ENCODE peak calls at places on chromosomes 16 and 17, in nine cellular contexts. V, U, K, P, Z, Y, H, N and Q are unnamed samples.

GRCh38 chr17:32007463-32008298 is 498 bp downstream of the LRRC37B start:
- DNase-seq in V (no peak), U (no peak), K (no peak), P (peak), Z (peak), Y (peak), H (peak), N (peak), Q (no peak)

GRCh38 chr16:80940069-80940856 is 66.4 kb downstream of the CMC2 start:
- DNase-seq in V (no peak), U (no peak), K (no peak), P (no peak), Z (no peak), Y (no peak), H (no peak), N (no peak), Q (no peak)

GRCh38 chr16:86391486-86391885 is 118.8 kb upstream of the FOXF1 start:
- DNase-seq in V (no peak), U (no peak), K (no peak), P (peak), Z (no peak), Y (no peak), H (no peak), N (no peak), Q (no peak)

GRCh38 chr16:79158337-79158736 is 442.2 kb downstream of the MAF start:
- DNase-seq in V (no peak), U (no peak), K (no peak), P (no peak), Z (no peak), Y (no peak), H (no peak), N (no peak), Q (no peak)

GRCh38 chr16:84181144-84181915 is 5.5 kb downstream of the TAF1C start:
- DNase-seq in V (no peak), U (no peak), K (no peak), P (no peak), Z (no peak), Y (no peak), H (no peak), N (no peak), Q (no peak)

GRCh38 chr16:677306-678190 is 2.1 kb downstream of the RHBDL1 start:
- DNase-seq in V (peak), U (no peak), K (no peak), P (no peak), Z (no peak), Y (no peak), H (no peak), N (no peak), Q (no peak)

GRCh38 chr17:71757956-71758355 is 362.9 kb upstream of the SOX9 start:
- DNase-seq in V (no peak), U (no peak), K (no peak), P (no peak), Z (no peak), Y (no peak), H (no peak), N (no peak), Q (no peak)

GRCh38 chr16:24852281-24852721 is 6.5 kb downstream of the SLC5A11 start:
- DNase-seq in V (no peak), U (no peak), K (no peak), P (no peak), Z (peak), Y (peak), H (no peak), N (no peak), Q (no peak)

GRCh38 chr16:85187002-85187401 is 74.7 kb upstream of the CIBAR2 start:
- DNase-seq in V (no peak), U (no peak), K (peak), P (no peak), Z (no peak), Y (peak), H (no peak), N (no peak), Q (no peak)

GRCh38 chr17:2055494-2056220 is 754 bp downstream of the HIC1 start:
- DNase-seq in V (peak), U (no peak), K (peak), P (no peak), Z (no peak), Y (no peak), H (peak), N (no peak), Q (no peak)

GRCh38 chr16:17526956-17527355 is 56.2 kb upstream of the XYLT1 start:
- DNase-seq in V (no peak), U (no peak), K (no peak), P (no peak), Z (no peak), Y (no peak), H (no peak), N (no peak), Q (no peak)

GRCh38 chr16:19808061-19808621 is 76.5 kb downstream of the GPRC5B start:
- DNase-seq in V (no peak), U (no peak), K (peak), P (no peak), Z (peak), Y (no peak), H (no peak), N (no peak), Q (no peak)

GRCh38 chr16:88455610-88456355 is 2.7 kb downstream of the ZFPM1 start:
- DNase-seq in V (no peak), U (no peak), K (no peak), P (peak), Z (peak), Y (no peak), H (peak), N (peak), Q (no peak)

GRCh38 chr16:1057252-1057932 is 15.2 kb upstream of the SSTR5 start:
- DNase-seq in V (peak), U (no peak), K (peak), P (no peak), Z (no peak), Y (peak), H (peak), N (peak), Q (no peak)

GRCh38 chr17:32385121-32385520 is 35.2 kb downstream of the ZNF207 start:
- DNase-seq in V (no peak), U (no peak), K (no peak), P (no peak), Z (no peak), Y (no peak), H (no peak), N (no peak), Q (no peak)